ENCODE peak calls at places on chromosomes 7 and 10, in seven cellular contexts. F, S, D, K, Y, B and M are unnamed samples.

GRCh38 chr10:30529373-30529998 is 95.5 kb downstream of the MAP3K8 start:
- DNase-seq in B (no peak), Y (no peak), D (peak), K (no peak), S (no peak), F (peak), M (no peak)

GRCh38 chr10:125000366-125001312 is 58.7 kb downstream of the ZRANB1 start:
- DNase-seq in S (no peak), B (no peak), Y (no peak), D (no peak), F (no peak), K (no peak), M (no peak)

GRCh38 chr10:118033905-118034304 is 12.8 kb downstream of the RAB11FIP2 start:
- DNase-seq in S (no peak), B (no peak), D (no peak), K (no peak), F (no peak), Y (no peak), M (no peak)

GRCh38 chr10:27225642-27226257 is 14.8 kb downstream of the ACBD5 start:
- DNase-seq in Y (no peak), B (no peak), F (no peak), D (no peak), S (no peak), K (no peak), M (no peak)

GRCh38 chr10:78557433-78557925 is 511.3 kb upstream of the ZMIZ1 start:
- DNase-seq in F (no peak), B (no peak), S (no peak), D (no peak), Y (no peak), K (no peak), M (no peak)

GRCh38 chr7:23403970-23404369 is 66.3 kb downstream of the IGF2BP3 start:
- DNase-seq in K (no peak), Y (no peak), D (no peak), F (no peak), B (no peak), S (no peak), M (no peak)

GRCh38 chr10:588246-589165 is 101.0 kb downstream of the DIP2C start:
- DNase-seq in B (no peak), K (peak), D (no peak), Y (no peak), S (peak), F (no peak), M (no peak)

GRCh38 chr10:26157734-26158133 is 58.8 kb upstream of the GAD2 start:
- DNase-seq in Y (no peak), S (no peak), D (no peak), B (no peak), K (no peak), F (no peak), M (no peak)

GRCh38 chr10:62379394-62379793 is 5.2 kb downstream of the ZNF365 start:
- DNase-seq in S (no peak), D (no peak), K (no peak), B (no peak), Y (no peak), F (no peak), M (no peak)

GRCh38 chr7:112753298-112753697 is 36.9 kb downstream of the TMEM168 start:
- DNase-seq in F (no peak), Y (no peak), K (no peak), S (no peak), B (no peak), D (no peak), M (no peak)

GRCh38 chr10:48896756-48897437 is 42.7 kb downstream of the LRRC18 start:
- DNase-seq in K (no peak), F (no peak), Y (no peak), S (no peak), B (no peak), D (no peak), M (no peak)

GRCh38 chr10:130244031-130244927 is 108.1 kb downstream of the GLRX3 start:
- DNase-seq in Y (no peak), B (no peak), K (no peak), D (no peak), S (no peak), F (no peak), M (no peak)

GRCh38 chr10:50605280-50606270 is 18.2 kb downstream of the SGMS1 start:
- DNase-seq in S (peak), K (peak), F (no peak), D (no peak), Y (no peak), B (peak), M (peak)

GRCh38 chr10:95832216-95833037 is 75.3 kb upstream of the CC2D2B start:
- DNase-seq in B (no peak), Y (no peak), S (no peak), K (no peak), D (peak), F (peak), M (no peak)